ENCODE peak calls at places on chromosomes 7 and 10, in nine cellular contexts. One of them, this sample, is unnamed.

GRCh38 chr10:75469018-75469616 is 37.7 kb downstream of the LRMDA start:
- DNase-seq in transverse colon: peak; percentile 13
- DNase-seq in psoas muscle: peak; percentile 57
- DNase-seq in cardiac muscle cell: peak; percentile 98
- DNase-seq in GM12878: no peak
- DNase-seq in IMR-90: peak; percentile 84
- DNase-seq in body of pancreas: peak; percentile 27
- DNase-seq in PC-3: peak; percentile 100
- DNase-seq in ovary: peak; percentile 63
- DNase-seq in this sample: no peak

GRCh38 chr7:12570148-12570528 is 382 bp upstream of the SCIN start:
- DNase-seq in transverse colon: peak; percentile 48
- DNase-seq in psoas muscle: no peak
- DNase-seq in cardiac muscle cell: no peak
- DNase-seq in GM12878: no peak
- DNase-seq in IMR-90: no peak
- DNase-seq in body of pancreas: peak; percentile 27
- DNase-seq in PC-3: peak; percentile 57
- DNase-seq in ovary: no peak
- DNase-seq in this sample: no peak

GRCh38 chr7:13979671-13980438 is 9.6 kb downstream of the ETV1 start:
- DNase-seq in transverse colon: no peak
- DNase-seq in psoas muscle: no peak
- DNase-seq in cardiac muscle cell: peak; percentile 63
- DNase-seq in GM12878: no peak
- DNase-seq in IMR-90: peak; percentile 85
- DNase-seq in body of pancreas: no peak
- DNase-seq in PC-3: peak; percentile 69
- DNase-seq in ovary: no peak
- DNase-seq in this sample: no peak

GRCh38 chr7:24963218-24963617 is 16.8 kb downstream of the OSBPL3 start:
- DNase-seq in transverse colon: peak; percentile 65
- DNase-seq in psoas muscle: peak; percentile 18
- DNase-seq in cardiac muscle cell: peak; percentile 68
- DNase-seq in GM12878: peak; percentile 88
- DNase-seq in IMR-90: peak; percentile 32
- DNase-seq in body of pancreas: no peak
- DNase-seq in PC-3: no peak
- DNase-seq in ovary: no peak
- DNase-seq in this sample: no peak

GRCh38 chr10:83564889-83565588 is 574.3 kb upstream of the GHITM start:
- DNase-seq in transverse colon: no peak
- DNase-seq in psoas muscle: no peak
- DNase-seq in cardiac muscle cell: no peak
- DNase-seq in GM12878: no peak
- DNase-seq in IMR-90: no peak
- DNase-seq in body of pancreas: no peak
- DNase-seq in PC-3: no peak
- DNase-seq in ovary: no peak
- DNase-seq in this sample: no peak

GRCh38 chr7:43648725-43649406 is 66.0 kb downstream of the STK17A start:
- DNase-seq in transverse colon: peak; percentile 68
- DNase-seq in psoas muscle: no peak
- DNase-seq in cardiac muscle cell: peak; percentile 74
- DNase-seq in GM12878: peak; percentile 97
- DNase-seq in IMR-90: peak; percentile 85
- DNase-seq in body of pancreas: no peak
- DNase-seq in PC-3: peak; percentile 61
- DNase-seq in ovary: no peak
- DNase-seq in this sample: no peak

GRCh38 chr10:67788028-67788886 is 49.7 kb downstream of the DNAJC12 start:
- DNase-seq in transverse colon: peak; percentile 79
- DNase-seq in psoas muscle: peak; percentile 63
- DNase-seq in cardiac muscle cell: peak; percentile 59
- DNase-seq in GM12878: no peak
- DNase-seq in IMR-90: no peak
- DNase-seq in body of pancreas: peak; percentile 76
- DNase-seq in PC-3: peak; percentile 94
- DNase-seq in ovary: no peak
- DNase-seq in this sample: peak; percentile 74

GRCh38 chr7:108660465-108660864 is 90.8 kb downstream of the DNAJB9 start:
- DNase-seq in transverse colon: no peak
- DNase-seq in psoas muscle: no peak
- DNase-seq in cardiac muscle cell: peak; percentile 31
- DNase-seq in GM12878: no peak
- DNase-seq in IMR-90: peak; percentile 4
- DNase-seq in body of pancreas: no peak
- DNase-seq in PC-3: peak; percentile 42
- DNase-seq in ovary: no peak
- DNase-seq in this sample: no peak

GRCh38 chr10:110219884-110220283 is 12.5 kb downstream of the MXI1 start:
- DNase-seq in transverse colon: no peak
- DNase-seq in psoas muscle: no peak
- DNase-seq in cardiac muscle cell: no peak
- DNase-seq in GM12878: no peak
- DNase-seq in IMR-90: no peak
- DNase-seq in body of pancreas: no peak
- DNase-seq in PC-3: no peak
- DNase-seq in ovary: no peak
- DNase-seq in this sample: no peak

GRCh38 chr10:110221044-110221720 is 13.8 kb downstream of the MXI1 start:
- DNase-seq in transverse colon: no peak
- DNase-seq in psoas muscle: no peak
- DNase-seq in cardiac muscle cell: no peak
- DNase-seq in GM12878: no peak
- DNase-seq in IMR-90: no peak
- DNase-seq in body of pancreas: no peak
- DNase-seq in PC-3: no peak
- DNase-seq in ovary: no peak
- DNase-seq in this sample: no peak

GRCh38 chr10:110220383-110220782 is 13.0 kb downstream of the MXI1 start:
- DNase-seq in transverse colon: no peak
- DNase-seq in psoas muscle: no peak
- DNase-seq in cardiac muscle cell: no peak
- DNase-seq in GM12878: no peak
- DNase-seq in IMR-90: no peak
- DNase-seq in body of pancreas: peak; percentile 61
- DNase-seq in PC-3: no peak
- DNase-seq in ovary: peak; percentile 59
- DNase-seq in this sample: no peak

GRCh38 chr10:110222896-110223675 is 15.7 kb downstream of the MXI1 start:
- DNase-seq in transverse colon: no peak
- DNase-seq in psoas muscle: no peak
- DNase-seq in cardiac muscle cell: no peak
- DNase-seq in GM12878: no peak
- DNase-seq in IMR-90: no peak
- DNase-seq in body of pancreas: no peak
- DNase-seq in PC-3: no peak
- DNase-seq in ovary: no peak
- DNase-seq in this sample: no peak

DNA sequence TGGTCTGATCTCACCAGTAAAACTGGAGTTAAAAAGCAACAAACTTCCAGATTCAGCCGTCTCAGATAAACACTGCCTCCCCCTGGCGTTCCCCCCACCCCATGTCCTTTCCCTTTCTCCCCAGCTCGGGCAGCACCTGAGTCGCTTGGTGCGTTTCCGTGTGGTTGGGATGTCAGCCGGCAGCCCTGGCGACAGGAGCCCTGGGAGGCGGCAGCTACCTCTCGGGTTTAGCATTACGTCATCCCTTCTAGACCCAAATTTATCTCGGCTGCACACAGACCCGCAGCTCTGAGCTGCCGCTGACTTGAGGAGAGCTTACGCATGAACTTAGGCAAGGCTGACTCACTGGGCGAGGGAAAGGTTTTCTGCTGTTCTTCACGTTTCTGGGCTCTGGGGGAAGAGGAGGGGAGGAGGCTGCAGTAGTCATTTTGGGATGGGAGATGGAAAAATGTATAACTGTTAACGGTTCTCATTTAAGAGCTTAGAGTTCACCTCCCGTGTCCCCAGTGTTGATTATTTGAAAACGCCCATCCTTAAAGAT is 14.4 kb downstream of the MXI1 start:
- DNase-seq in transverse colon: peak; percentile 72
- DNase-seq in psoas muscle: peak; percentile 79
- DNase-seq in cardiac muscle cell: peak; percentile 94
- DNase-seq in GM12878: no peak
- DNase-seq in IMR-90: peak; percentile 98
- DNase-seq in body of pancreas: peak; percentile 87
- DNase-seq in PC-3: no peak
- DNase-seq in ovary: peak; percentile 86
- DNase-seq in this sample: peak; percentile 60
- TF ChIP-seq CTCF in transverse colon: no peak
- TF ChIP-seq CTCF in psoas muscle: peak; percentile 21
- TF ChIP-seq CTCF in cardiac muscle cell: peak; percentile 33
- TF ChIP-seq CTCF in GM12878: no peak
- TF ChIP-seq CTCF in IMR-90: peak; percentile 18
- TF ChIP-seq CTCF in body of pancreas: no peak
- TF ChIP-seq CTCF in PC-3: no peak
- TF ChIP-seq CTCF in ovary: no peak
- TF ChIP-seq CTCF in this sample: peak; percentile 16

GRCh38 chr10:49299816-49300139 is 808 bp downstream of the C10orf71 start:
- DNase-seq in transverse colon: no peak
- DNase-seq in psoas muscle: no peak
- DNase-seq in cardiac muscle cell: no peak
- DNase-seq in GM12878: no peak
- DNase-seq in IMR-90: no peak
- DNase-seq in body of pancreas: no peak
- DNase-seq in PC-3: no peak
- DNase-seq in ovary: no peak
- DNase-seq in this sample: no peak

GRCh38 chr10:49302088-49302487 is 3.1 kb downstream of the C10orf71 start:
- DNase-seq in transverse colon: no peak
- DNase-seq in psoas muscle: no peak
- DNase-seq in cardiac muscle cell: no peak
- DNase-seq in GM12878: no peak
- DNase-seq in IMR-90: no peak
- DNase-seq in body of pancreas: no peak
- DNase-seq in PC-3: no peak
- DNase-seq in ovary: no peak
- DNase-seq in this sample: no peak

GRCh38 chr10:49300140-49300974 is 1.4 kb downstream of the C10orf71 start:
- DNase-seq in transverse colon: no peak
- DNase-seq in psoas muscle: peak; percentile 37
- DNase-seq in cardiac muscle cell: peak; percentile 17
- DNase-seq in GM12878: peak; percentile 59
- DNase-seq in IMR-90: peak; percentile 17
- DNase-seq in body of pancreas: no peak
- DNase-seq in PC-3: no peak
- DNase-seq in ovary: no peak
- DNase-seq in this sample: no peak

GRCh38 chr10:49298990-49299815 is at the start of gene C10orf71:
- DNase-seq in transverse colon: no peak
- DNase-seq in psoas muscle: peak; percentile 43
- DNase-seq in cardiac muscle cell: peak; percentile 5
- DNase-seq in GM12878: no peak
- DNase-seq in IMR-90: peak; percentile 4
- DNase-seq in body of pancreas: no peak
- DNase-seq in PC-3: no peak
- DNase-seq in ovary: no peak
- DNase-seq in this sample: no peak

DNA sequence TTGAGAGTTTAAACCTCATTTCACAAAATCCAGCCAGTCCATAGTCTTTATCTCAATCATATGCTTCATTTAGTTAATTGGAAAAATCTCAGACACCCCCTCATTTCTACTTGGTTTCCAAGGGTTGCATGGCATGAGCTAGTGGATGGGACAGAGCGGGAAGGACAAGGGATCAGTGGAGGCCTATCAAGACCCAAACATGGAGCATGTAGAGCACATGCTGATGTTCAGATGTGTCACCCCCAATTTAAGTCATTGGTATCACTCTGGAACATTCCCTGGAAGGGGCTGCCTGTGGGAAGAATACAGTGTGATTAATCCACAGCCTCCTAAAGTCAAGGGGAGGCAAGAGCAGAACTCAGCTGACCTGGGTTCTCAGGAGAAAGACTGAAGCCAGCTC is 2.3 kb downstream of the C10orf71 start:
- DNase-seq in transverse colon: no peak
- DNase-seq in psoas muscle: no peak
- DNase-seq in cardiac muscle cell: no peak
- DNase-seq in GM12878: no peak
- DNase-seq in IMR-90: no peak
- DNase-seq in body of pancreas: no peak
- DNase-seq in PC-3: no peak
- DNase-seq in ovary: no peak
- DNase-seq in this sample: no peak
- H3K4me3 ChIP-seq in transverse colon: no peak overlapping the region
- H3K4me3 ChIP-seq in psoas muscle: peak overlapping the region; percentile 80
- H3K4me3 ChIP-seq in cardiac muscle cell: no peak overlapping the region
- H3K4me3 ChIP-seq in GM12878: no peak overlapping the region
- H3K4me3 ChIP-seq in IMR-90: no peak overlapping the region
- H3K4me3 ChIP-seq in body of pancreas: no peak overlapping the region
- H3K4me3 ChIP-seq in PC-3: no peak overlapping the region
- H3K4me3 ChIP-seq in ovary: no peak overlapping the region
- H3K4me3 ChIP-seq in this sample: no peak overlapping the region

GRCh38 chr10:80411267-80411668 is 2.9 kb downstream of the PRXL2A start:
- DNase-seq in transverse colon: peak; percentile 26
- DNase-seq in psoas muscle: peak; percentile 28
- DNase-seq in cardiac muscle cell: no peak
- DNase-seq in GM12878: no peak
- DNase-seq in IMR-90: no peak
- DNase-seq in body of pancreas: peak; percentile 71
- DNase-seq in PC-3: no peak
- DNase-seq in ovary: peak; percentile 71
- DNase-seq in this sample: peak; percentile 76

GRCh38 chr10:80414126-80414898 is 6.0 kb downstream of the PRXL2A start:
- DNase-seq in transverse colon: peak; percentile 48
- DNase-seq in psoas muscle: no peak
- DNase-seq in cardiac muscle cell: no peak
- DNase-seq in GM12878: no peak
- DNase-seq in IMR-90: peak; percentile 12
- DNase-seq in body of pancreas: no peak
- DNase-seq in PC-3: no peak
- DNase-seq in ovary: no peak
- DNase-seq in this sample: no peak

GRCh38 chr10:80411681-80412230 is 3.4 kb downstream of the PRXL2A start:
- DNase-seq in transverse colon: no peak
- DNase-seq in psoas muscle: no peak
- DNase-seq in cardiac muscle cell: no peak
- DNase-seq in GM12878: no peak
- DNase-seq in IMR-90: no peak
- DNase-seq in body of pancreas: no peak
- DNase-seq in PC-3: no peak
- DNase-seq in ovary: no peak
- DNase-seq in this sample: no peak

GRCh38 chr10:80412521-80412920 is 4.2 kb downstream of the PRXL2A start:
- DNase-seq in transverse colon: no peak
- DNase-seq in psoas muscle: no peak
- DNase-seq in cardiac muscle cell: no peak
- DNase-seq in GM12878: no peak
- DNase-seq in IMR-90: no peak
- DNase-seq in body of pancreas: no peak
- DNase-seq in PC-3: no peak
- DNase-seq in ovary: no peak
- DNase-seq in this sample: no peak

GRCh38 chr10:80413152-80413996 is 5.0 kb downstream of the PRXL2A start:
- DNase-seq in transverse colon: no peak
- DNase-seq in psoas muscle: no peak
- DNase-seq in cardiac muscle cell: peak; percentile 83
- DNase-seq in GM12878: no peak
- DNase-seq in IMR-90: peak; percentile 44
- DNase-seq in body of pancreas: no peak
- DNase-seq in PC-3: no peak
- DNase-seq in ovary: no peak
- DNase-seq in this sample: peak; percentile 46
- H3K4me1 ChIP-seq in transverse colon: peaks cover 81% of the 10 kb centered on the region
- H3K4me1 ChIP-seq in psoas muscle: peaks cover 66% of the 10 kb centered on the region
- H3K4me1 ChIP-seq in cardiac muscle cell: peaks cover 62% of the 10 kb centered on the region
- H3K4me1 ChIP-seq in GM12878: no peaks in the 10 kb centered on the region
- H3K4me1 ChIP-seq in IMR-90: peaks cover 3% of the 10 kb centered on the region
- H3K4me1 ChIP-seq in body of pancreas: peaks cover 52% of the 10 kb centered on the region
- H3K4me1 ChIP-seq in PC-3: no peaks in the 10 kb centered on the region
- H3K4me1 ChIP-seq in ovary: peaks cover 25% of the 10 kb centered on the region
- H3K4me1 ChIP-seq in this sample: peaks cover 48% of the 10 kb centered on the region

DNA sequence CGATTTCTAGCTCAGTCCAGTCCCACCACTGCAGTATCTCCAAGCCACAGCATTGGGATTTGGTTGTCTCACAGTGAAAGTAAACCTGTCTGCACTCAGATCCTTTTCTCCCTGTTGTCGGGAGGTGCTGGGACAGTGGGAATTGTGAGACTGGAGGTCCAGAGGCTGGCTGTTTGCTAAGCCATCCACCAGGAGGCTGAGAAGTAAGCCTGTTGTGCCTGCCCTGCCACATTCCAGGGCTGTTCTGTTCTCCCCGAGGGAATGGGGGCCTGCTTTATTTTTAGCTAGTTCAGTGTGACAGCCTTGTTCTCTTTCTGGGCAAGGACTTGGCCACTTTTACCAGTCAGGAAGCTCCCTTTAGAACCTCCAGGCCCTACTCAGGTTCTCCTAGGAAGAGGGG is 54.9 kb downstream of the HK1 start:
- DNase-seq in transverse colon: no peak
- DNase-seq in psoas muscle: no peak
- DNase-seq in cardiac muscle cell: peak; percentile 60
- DNase-seq in GM12878: no peak
- DNase-seq in IMR-90: no peak
- DNase-seq in body of pancreas: peak; percentile 65
- DNase-seq in PC-3: peak; percentile 98
- DNase-seq in ovary: no peak
- DNase-seq in this sample: peak; percentile 57
- TF ChIP-seq CTCF in transverse colon: peak; percentile 25
- TF ChIP-seq CTCF in psoas muscle: peak; percentile 25
- TF ChIP-seq CTCF in cardiac muscle cell: peak; percentile 39
- TF ChIP-seq CTCF in GM12878: no peak
- TF ChIP-seq CTCF in IMR-90: peak; percentile 23
- TF ChIP-seq CTCF in body of pancreas: no peak
- TF ChIP-seq CTCF in PC-3: peak; percentile 65
- TF ChIP-seq CTCF in ovary: no peak
- TF ChIP-seq CTCF in this sample: peak; percentile 46

This sample was measured in BE2C.